ENCODE peak calls at places on chromosomes 5 and 9, in four cellular contexts. Y is cardiac fibroblast, U is DND-41, W is AG09309. B is an unnamed sample.

GRCh38 chr9:136464241-136464640 is 18.6 kb downstream of the SEC16A start:
- DNase-seq in Y (no peak), W (no peak), U (no peak), B (no peak)

GRCh38 chr5:154103223-154103622 is 64.5 kb downstream of the MFAP3 start:
- DNase-seq in W (no peak), Y (no peak), U (peak; percentile 51), B (no peak)

GRCh38 chr9:108099854-108100253 is 610.3 kb upstream of the KLF4 start:
- DNase-seq in W (no peak), U (no peak), Y (peak; percentile 15), B (no peak)

GRCh38 chr9:84101892-84102632 is 121.5 kb downstream of the RMI1 start:
- DNase-seq in Y (no peak), U (no peak), W (no peak), B (no peak)

GRCh38 chr9:109775516-109775915 is 4.5 kb upstream of the PALM2AKAP2 start:
- DNase-seq in U (no peak), Y (peak; percentile 47), W (no peak), B (peak; percentile 68)

GRCh38 chr5:36078430-36078829 is 11.7 kb upstream of the UGT3A2 start:
- DNase-seq in Y (no peak), U (no peak), W (no peak), B (no peak)

GRCh38 chr5:154753792-154754191 is 1.4 kb upstream of the LARP1 start:
- DNase-seq in U (no peak), W (peak; percentile 91), Y (peak; percentile 97), B (peak; percentile 90)

GRCh38 chr9:118635416-118635815 is 733.8 kb downstream of the BRINP1 start:
- DNase-seq in W (no peak), U (no peak), Y (no peak), B (peak; percentile 36)

GRCh38 chr5:147576646-147577535 is 67.0 kb upstream of the DPYSL3 start:
- DNase-seq in U (no peak), Y (peak; percentile 57), W (no peak), B (peak; percentile 41)

GRCh38 chr9:137136926-137137607 is 1.9 kb upstream of the GRIN1 start:
- DNase-seq in W (no peak), U (no peak), Y (no peak), B (no peak)

GRCh38 chr9:79801459-79801858 is 229.7 kb downstream of the TLE4 start:
- DNase-seq in U (no peak), W (no peak), Y (no peak), B (no peak)

GRCh38 chr9:94918038-94918753 is 191.7 kb downstream of the AOPEP start:
- DNase-seq in Y (no peak), W (no peak), U (no peak), B (no peak)

GRCh38 chr5:121949885-121950284 is 11.9 kb upstream of the SRFBP1 start:
- DNase-seq in W (peak; percentile 24), Y (peak; percentile 71), U (peak; percentile 68), B (peak; percentile 66)
- TF ChIP-seq CTCF in W (peak; percentile 67), Y (peak; percentile 58), U (peak; percentile 84), B (peak; percentile 72)

GRCh38 chr9:75152416-75152815 is 64.1 kb downstream of the OSTF1 start:
- DNase-seq in W (no peak), U (peak; percentile 50), Y (no peak), B (peak; percentile 34)
- H3K4me3 ChIP-seq in W (no peak overlapping the region), U (no peak overlapping the region), Y (no peak overlapping the region), B (no peak overlapping the region)

DNA sequence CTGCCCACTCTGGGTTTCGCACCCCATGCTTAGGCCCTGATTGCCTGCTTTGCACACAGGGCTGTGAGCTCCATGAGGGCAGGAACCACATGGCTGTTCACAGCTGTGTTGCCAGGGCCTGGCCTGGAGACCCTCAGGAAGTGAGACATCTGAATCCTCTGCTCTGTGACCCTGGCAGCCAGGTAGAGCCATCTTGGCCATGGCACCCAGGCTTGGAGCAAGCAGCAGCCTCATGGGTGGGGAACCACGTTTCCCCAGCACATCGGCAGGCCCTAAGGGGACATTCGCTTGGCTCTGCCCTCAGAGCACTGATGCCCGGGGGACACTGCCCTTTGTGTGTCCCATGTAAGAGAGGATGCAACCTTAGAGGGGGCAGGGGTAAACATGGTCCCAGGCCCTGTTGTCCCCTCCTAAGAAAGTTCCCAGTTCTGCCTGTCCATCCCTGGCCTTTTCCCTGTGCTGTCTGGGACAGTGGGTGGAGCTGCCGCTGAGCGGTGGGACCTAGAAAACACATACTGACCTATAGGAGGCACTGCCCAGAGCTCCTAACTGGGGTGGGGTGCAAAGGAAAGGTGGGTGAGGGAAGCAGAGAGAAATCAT is 144.1 kb upstream of the IER5L start:
- DNase-seq in W (no peak), Y (no peak), U (no peak), B (no peak)
- TF ChIP-seq CTCF in W (no peak), Y (no peak), U (no peak), B (no peak)

GRCh38 chr5:138369706-138370105 is 17.2 kb downstream of the KDM3B start:
- DNase-seq in Y (no peak), U (no peak), W (no peak), B (no peak)
- H3K4me3 ChIP-seq in Y (no peak overlapping the region), U (no peak overlapping the region), W (no peak overlapping the region), B (no peak overlapping the region)